ENCODE peak calls at places on chromosomes 7 and 10, in six cellular contexts. L, A, G, U, S and X are unnamed samples.

GRCh38 chr7:94698275-94698674 is 42.3 kb upstream of the SGCE start:
- DNase-seq in L (no peak), A (no peak), U (no peak), G (no peak), S (no peak), X (no peak)

GRCh38 chr7:132577206-132578049 is 1.2 kb upstream of the PLXNA4 start:
- DNase-seq in S (peak), L (peak), U (peak), A (peak), G (no peak), X (no peak)

GRCh38 chr7:38977658-38978057 is at the start of gene POU6F2:
- DNase-seq in S (no peak), L (no peak), A (no peak), G (no peak), U (no peak), X (no peak)

GRCh38 chr7:152365982-152366603 is 69.7 kb downstream of the KMT2C start:
- DNase-seq in A (no peak), L (no peak), G (no peak), S (no peak), U (no peak), X (no peak)

GRCh38 chr7:101681170-101682007 is 52.3 kb upstream of the MYL10 start:
- DNase-seq in L (no peak), U (no peak), G (no peak), A (no peak), S (peak), X (no peak)

GRCh38 chr7:1152492-1152891 is 7.5 kb downstream of the ZFAND2A start:
- DNase-seq in A (no peak), G (no peak), S (no peak), U (no peak), L (no peak), X (peak)

GRCh38 chr7:73869011-73869785 is 8.2 kb downstream of the TMEM270 start:
- DNase-seq in S (no peak), U (no peak), A (no peak), L (no peak), G (no peak), X (no peak)

GRCh38 chr10:28219241-28219640 is 83.6 kb downstream of the MPP7 start:
- DNase-seq in G (no peak), L (no peak), U (no peak), S (no peak), A (no peak), X (no peak)

GRCh38 chr10:71773221-71773971 is at the start of gene VSIR:
- DNase-seq in A (peak), S (peak), G (peak), U (peak), L (peak), X (peak)
- TF ChIP-seq POLR2A in A (peak), S (no peak), G (peak), U (peak), L (no peak), X (peak)

DNA sequence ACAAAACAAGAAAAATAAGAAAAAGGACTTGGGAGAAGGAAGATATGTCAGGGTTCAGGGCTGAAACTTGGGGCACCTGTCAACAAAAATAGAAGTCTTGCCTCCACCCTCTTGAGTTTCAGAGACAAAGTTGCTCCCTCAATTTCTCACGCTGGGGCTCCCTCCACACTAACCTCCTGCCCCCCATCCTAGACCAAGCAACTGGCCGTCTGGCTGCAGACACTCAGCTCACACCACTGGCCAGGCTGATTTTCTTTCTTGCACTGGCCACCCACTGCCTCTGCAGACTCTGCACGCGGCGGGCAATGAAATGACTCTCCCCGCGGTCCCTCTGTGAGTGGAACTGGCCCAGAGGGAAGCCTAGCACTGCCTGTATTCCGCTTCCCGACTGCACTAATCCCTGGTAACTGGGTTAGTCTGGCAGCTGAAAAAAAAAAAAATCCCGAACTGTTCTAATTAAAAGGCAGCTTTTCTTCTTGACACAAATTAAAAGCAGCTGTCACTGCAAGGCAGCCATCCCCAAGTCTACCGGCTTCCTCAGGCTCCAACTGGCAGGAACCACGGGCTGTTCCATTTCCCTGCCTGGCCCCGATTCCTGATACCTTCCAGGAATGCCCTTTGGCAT is 83.5 kb downstream of the SPDYE5 start:
- DNase-seq in A (no peak), G (no peak), L (no peak), U (no peak), S (no peak), X (no peak)
- TF ChIP-seq POLR2AphosphoS5 in A (no peak), G (no peak), L (no peak), U (no peak), S (no peak), X (no peak)

GRCh38 chr7:5824297-5824610 is 42.8 kb upstream of the RNF216 start:
- DNase-seq in A (no peak), L (no peak), S (no peak), U (no peak), G (no peak), X (peak)

GRCh38 chr7:5827755-5828154 is 46.3 kb upstream of the RNF216 start:
- DNase-seq in A (no peak), L (peak), G (no peak), U (peak), S (no peak), X (peak)

GRCh38 chr7:5822742-5823503 is 41.5 kb upstream of the RNF216 start:
- DNase-seq in L (peak), G (peak), A (peak), U (peak), S (peak), X (peak)
- TF ChIP-seq CTCF in L (no peak), G (peak), A (peak), U (peak), S (peak), X (peak)

DNA sequence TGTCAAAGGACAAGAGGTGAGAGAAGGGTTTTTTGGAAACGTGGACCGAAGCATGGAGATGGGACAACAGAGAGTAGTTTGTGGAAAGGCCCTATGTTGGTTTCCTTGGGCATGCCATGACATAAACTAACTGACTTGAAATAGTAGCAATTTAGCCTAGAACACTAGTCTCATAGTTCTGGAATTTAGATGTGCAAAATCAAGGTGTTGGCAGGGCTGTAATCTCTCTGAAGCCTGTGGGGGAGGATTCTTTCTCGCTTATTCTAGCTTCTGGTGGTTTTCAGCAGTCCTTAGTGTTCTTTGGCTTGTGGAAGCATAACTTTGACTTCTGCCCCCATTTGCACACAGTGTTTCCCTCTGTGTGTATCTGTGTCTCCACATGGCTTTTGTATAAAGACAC is 283.4 kb downstream of the GFRA1 start:
- DNase-seq in S (no peak), U (no peak), G (no peak), A (no peak), L (no peak), X (no peak)
- TF ChIP-seq POLR2A in S (no peak), U (no peak), G (no peak), A (no peak), L (no peak), X (no peak)